ENCODE peak calls at places on chromosome 9, in seven cellular contexts. G is fibroblast of pulmonary artery; N is CD8-positive, alpha-beta T cell; O is heart left ventricle; T is right lobe of liver; S is skeletal muscle cell; F is spleen. L is an unnamed sample.

GRCh38 chr9:132241840-132242620 is 80.2 kb downstream of the NTNG2 start:
- DNase-seq in T (no peak), G (no peak), N (peak; percentile 36), O (no peak), F (peak; percentile 92), S (no peak), L (peak; percentile 62)

GRCh38 chr9:131513177-131513576 is 10.5 kb downstream of the POMT1 start:
- DNase-seq in N (no peak), S (no peak), T (no peak), F (no peak), G (no peak), O (no peak), L (no peak)

GRCh38 chr9:88464851-88465250 is 70.1 kb upstream of the NXNL2 start:
- DNase-seq in O (no peak), G (peak; percentile 32), F (no peak), T (no peak), S (no peak), N (no peak), L (no peak)

GRCh38 chr9:114507726-114508125 is 2.5 kb upstream of the WHRN start:
- DNase-seq in S (no peak), O (no peak), F (no peak), N (no peak), G (peak; percentile 31), T (no peak), L (no peak)

GRCh38 chr9:7150153-7150890 is 392.5 kb downstream of the KDM4C start:
- DNase-seq in T (no peak), F (peak; percentile 49), S (no peak), N (no peak), O (no peak), G (no peak), L (peak; percentile 86)

GRCh38 chr9:84493284-84493947 is 152.9 kb upstream of the SLC28A3 start:
- DNase-seq in F (no peak), O (no peak), N (no peak), T (no peak), G (no peak), S (no peak), L (no peak)

GRCh38 chr9:5263568-5264218 is 32.5 kb downstream of the INSL4 start:
- DNase-seq in G (peak; percentile 25), O (no peak), S (no peak), T (no peak), F (no peak), N (no peak), L (no peak)

GRCh38 chr9:132774886-132775285 is 103.2 kb downstream of the AK8 start:
- DNase-seq in F (no peak), O (no peak), N (no peak), S (no peak), T (no peak), G (no peak), L (no peak)

GRCh38 chr9:90408659-90409058 is 234.0 kb downstream of the DIRAS2 start:
- DNase-seq in S (no peak), F (no peak), G (no peak), O (no peak), T (no peak), N (no peak), L (no peak)

DNA sequence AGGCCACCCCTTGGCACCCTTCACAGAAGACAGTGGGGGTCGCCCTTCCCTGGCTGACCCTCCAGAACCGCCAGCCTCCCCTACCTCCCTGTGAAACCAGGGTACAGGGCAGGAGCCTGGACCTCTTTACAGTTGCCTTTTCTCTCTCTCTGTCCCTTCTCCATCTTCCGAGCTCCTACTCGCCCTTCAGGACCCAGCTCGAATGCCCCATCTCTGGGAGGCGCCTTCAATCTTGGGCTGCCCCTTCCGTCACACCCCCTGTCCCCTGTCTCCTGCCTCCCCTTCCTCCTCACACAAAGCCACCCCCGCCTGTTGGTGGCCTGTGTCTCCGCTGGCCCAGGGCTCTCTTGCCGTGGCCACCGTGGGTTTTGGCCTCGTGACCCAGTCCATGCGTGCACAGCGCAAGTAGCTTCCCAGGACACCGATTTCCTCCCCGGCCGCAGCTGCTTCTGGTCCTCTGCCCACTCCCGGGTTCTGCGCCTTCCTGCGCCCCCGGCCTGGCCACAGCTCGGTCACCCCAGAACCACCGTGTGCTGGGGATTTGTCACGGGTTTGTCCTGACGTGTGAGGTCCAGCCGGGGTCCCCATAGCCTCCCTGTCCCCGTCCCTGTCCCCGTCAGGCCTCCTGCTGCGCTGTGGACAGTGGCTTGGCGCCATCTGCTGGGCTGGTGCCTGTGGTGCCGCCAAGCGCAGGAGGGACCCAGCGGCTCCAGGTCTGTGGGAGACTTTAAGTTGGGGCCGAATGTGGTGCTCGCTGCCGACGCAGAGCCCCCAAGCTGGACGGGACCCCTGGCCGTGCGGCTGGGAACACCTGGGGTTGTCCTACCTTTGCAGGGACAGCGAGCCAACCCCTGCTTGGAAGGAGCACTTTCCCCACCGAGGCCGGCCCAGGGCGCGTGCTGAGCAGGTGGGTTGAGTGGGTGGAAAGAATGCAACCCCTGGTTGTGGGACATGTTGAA is 4.0 kb upstream of the TMEM250 start:
- DNase-seq in N (peak; percentile 70), S (no peak), T (peak; percentile 83), G (peak; percentile 56), F (peak; percentile 94), O (peak; percentile 76), L (peak; percentile 51)
- H3K4me3 ChIP-seq in N (no peak overlapping the region), S (no peak overlapping the region), T (no peak overlapping the region), G (no peak overlapping the region), F (peak overlapping the region; percentile 48), O (peak overlapping the region; percentile 26), L (no peak overlapping the region)

DNA sequence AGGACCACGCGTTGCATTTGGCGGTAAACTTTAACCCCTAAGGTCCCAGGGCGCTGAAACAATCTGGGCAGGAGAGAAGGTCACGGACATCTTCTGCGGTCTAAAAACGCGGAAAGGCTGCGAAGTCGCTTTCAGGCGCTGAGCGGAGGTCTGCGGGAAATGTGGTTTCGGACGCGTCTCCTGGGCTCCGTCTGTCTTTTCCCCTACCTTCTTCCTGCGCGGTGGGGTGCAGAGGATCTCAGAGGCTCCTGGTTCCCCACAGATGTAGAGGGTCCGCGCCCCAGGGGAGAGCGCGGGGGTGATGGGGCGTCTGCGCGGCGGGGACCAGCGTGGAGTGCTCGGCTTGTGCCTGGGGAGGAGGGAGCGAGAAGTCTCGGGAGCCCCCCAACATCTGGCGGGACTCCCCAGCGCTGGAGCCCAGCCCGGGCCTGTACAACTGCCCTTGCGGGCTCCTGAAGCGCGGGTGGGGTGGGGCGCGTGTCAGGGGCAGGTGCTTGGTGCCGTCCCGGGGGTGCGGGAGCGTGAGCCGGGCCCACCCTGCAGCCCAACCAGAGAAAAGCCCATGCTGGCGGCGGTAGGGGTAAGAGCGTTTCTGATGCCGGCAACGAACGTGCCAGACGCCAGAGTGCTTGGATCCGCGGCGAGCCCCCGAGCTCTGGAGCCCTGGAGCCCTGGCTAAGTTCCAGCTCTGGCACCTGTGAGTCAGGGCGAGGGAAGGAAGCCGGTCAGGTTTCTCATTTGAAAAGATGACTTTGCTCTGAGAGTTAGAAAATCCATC is 58.2 kb downstream of the ZNF510 start:
- DNase-seq in S (no peak), T (no peak), O (no peak), G (no peak), N (no peak), F (no peak), L (no peak)
- H3K4me3 ChIP-seq in S (no peak overlapping the region), T (no peak overlapping the region), O (peak overlapping the region; percentile 46), G (no peak overlapping the region), N (no peak overlapping the region), F (peak overlapping the region; percentile 49), L (no peak overlapping the region)

GRCh38 chr9:137612741-137613142 is 6.1 kb upstream of the EHMT1 start:
- DNase-seq in S (no peak), T (no peak), N (no peak), G (no peak), O (no peak), F (no peak), L (no peak)

GRCh38 chr9:137613738-137614523 is 4.9 kb upstream of the EHMT1 start:
- DNase-seq in F (no peak), N (no peak), O (no peak), G (no peak), S (no peak), T (no peak), L (no peak)

GRCh38 chr9:137610944-137611343 is 5.5 kb downstream of the ARRDC1 start:
- DNase-seq in N (no peak), G (no peak), F (no peak), S (no peak), O (no peak), T (no peak), L (no peak)

GRCh38 chr9:137613259-137613658 is 5.5 kb upstream of the EHMT1 start:
- DNase-seq in G (no peak), S (no peak), T (no peak), N (no peak), F (no peak), O (no peak), L (no peak)

DNA sequence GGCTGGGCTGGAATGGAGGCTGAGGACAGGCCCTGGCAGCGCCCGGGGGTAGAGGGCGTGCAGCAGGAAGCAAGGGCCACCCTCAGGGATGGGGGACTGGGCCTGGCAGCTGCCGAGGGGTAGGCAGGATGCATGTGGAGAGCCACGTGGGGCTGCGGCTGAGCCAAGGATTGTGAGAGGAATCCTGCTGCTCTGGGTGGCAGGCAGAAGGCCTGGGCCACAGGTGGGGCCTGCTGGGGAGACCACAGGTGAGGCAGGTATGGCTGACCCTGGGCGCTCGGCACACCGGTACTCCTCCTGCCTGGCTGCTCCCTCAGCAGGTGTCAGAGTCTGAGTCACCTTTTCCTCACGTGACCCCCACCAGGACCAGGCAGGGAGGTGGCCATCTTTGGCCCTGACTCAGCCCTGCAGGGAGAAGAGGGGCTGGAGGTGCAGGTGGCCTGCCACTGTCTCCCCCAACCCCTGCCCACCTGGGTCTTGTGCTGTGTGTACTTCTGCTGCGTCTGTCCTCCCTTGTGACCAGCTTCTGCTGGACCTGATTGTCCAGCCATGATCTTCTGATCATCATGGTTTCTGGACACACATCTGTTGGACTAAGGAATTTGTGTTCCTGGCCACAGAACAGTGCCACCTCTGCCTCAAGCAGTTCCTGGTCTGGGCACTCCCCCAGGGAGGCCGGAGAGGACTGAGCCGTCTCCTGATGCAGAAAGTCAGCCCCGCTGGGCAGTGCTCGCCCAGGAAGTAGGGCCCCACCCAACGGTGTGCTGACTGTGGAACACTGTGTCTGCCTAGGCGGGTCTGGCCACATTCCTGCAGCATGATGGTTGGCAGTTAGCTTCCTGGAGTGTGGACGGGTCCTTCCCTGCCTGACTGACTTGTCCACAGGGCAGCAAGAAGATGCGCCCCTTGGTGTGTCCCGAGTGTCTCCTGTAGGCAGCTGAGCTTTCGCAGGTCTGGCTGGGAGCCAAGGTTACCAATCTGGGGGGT is 6.4 kb downstream of the ARRDC1 start:
- DNase-seq in O (peak; percentile 13), G (peak; percentile 74), F (no peak), N (no peak), T (no peak), S (no peak), L (no peak)
- H3K4me3 ChIP-seq in O (no peak overlapping the region), G (no peak overlapping the region), F (no peak overlapping the region), N (no peak overlapping the region), T (no peak overlapping the region), S (no peak overlapping the region), L (no peak overlapping the region)

GRCh38 chr9:136561779-136562178 is 15.9 kb upstream of the NOTCH1 start:
- DNase-seq in T (no peak), S (no peak), F (no peak), O (no peak), G (no peak), N (no peak), L (no peak)

GRCh38 chr9:136557036-136557435 is 11.2 kb upstream of the NOTCH1 start:
- DNase-seq in T (peak; percentile 17), O (no peak), S (no peak), F (no peak), G (no peak), N (no peak), L (no peak)

GRCh38 chr9:136560586-136560985 is 14.7 kb upstream of the NOTCH1 start:
- DNase-seq in O (no peak), G (no peak), F (no peak), T (no peak), S (no peak), N (no peak), L (peak; percentile 47)

GRCh38 chr9:136556166-136556565 is 10.3 kb upstream of the NOTCH1 start:
- DNase-seq in G (no peak), O (no peak), T (no peak), S (no peak), F (no peak), N (no peak), L (no peak)

GRCh38 chr9:136558373-136558772 is 12.5 kb upstream of the NOTCH1 start:
- DNase-seq in T (no peak), G (no peak), F (no peak), N (no peak), O (no peak), S (no peak), L (no peak)
- H3K4me3 ChIP-seq in T (no peak overlapping the region), G (no peak overlapping the region), F (peak overlapping the region; percentile 43), N (no peak overlapping the region), O (no peak overlapping the region), S (no peak overlapping the region), L (no peak overlapping the region)